ENCODE peak calls at places on chromosome 15, in four cellular contexts. C, I, T and J are unnamed samples.
A peak's percentile ranks its signal among the peaks of the same experiment; 100 is the strongest.

GRCh38 chr15:75238150-75238549 is 20.0 kb upstream of the GOLGA6C start:
- DNase-seq in C (no peak), T (no peak), I (no peak), J (no peak)

GRCh38 chr15:94119923-94120775 is 111.2 kb upstream of the MCTP2 start:
- DNase-seq in T (peak; percentile 75), C (peak; percentile 91), I (peak; percentile 65), J (peak; percentile 81)

GRCh38 chr15:39997031-39997430 is 42.0 kb downstream of the SRP14 start:
- DNase-seq in I (no peak), C (no peak), T (no peak), J (no peak)

GRCh38 chr15:101382544-101382943 is 87.5 kb upstream of the SNRPA1 start:
- DNase-seq in T (no peak), I (no peak), C (no peak), J (no peak)

GRCh38 chr15:39625856-39626255 is 45.0 kb downstream of the THBS1 start:
- DNase-seq in I (no peak), T (no peak), C (no peak), J (no peak)

GRCh38 chr15:99295840-99296239 is 44.6 kb downstream of the LRRC28 start:
- DNase-seq in T (no peak), C (no peak), I (no peak), J (no peak)

GRCh38 chr15:64864080-64864479 is 22.4 kb downstream of the PLEKHO2 start:
- DNase-seq in I (no peak), T (no peak), C (no peak), J (no peak)

GRCh38 chr15:89630974-89631901 is 24.0 kb downstream of the KIF7 start:
- DNase-seq in T (no peak), I (no peak), C (peak; percentile 18), J (no peak)

GRCh38 chr15:69046781-69047180 is 32.3 kb downstream of the NOX5 start:
- DNase-seq in I (no peak), C (no peak), T (no peak), J (no peak)

GRCh38 chr15:65392368-65392767 is 14.6 kb upstream of the IGDCC3 start:
- DNase-seq in I (no peak), T (no peak), C (no peak), J (no peak)

GRCh38 chr15:32819406-32819930 is 101.7 kb downstream of the GREM1 start:
- DNase-seq in I (no peak), C (no peak), T (no peak), J (no peak)

GRCh38 chr15:58330836-58331561 is 100.8 kb upstream of the LIPC start:
- DNase-seq in I (no peak), C (peak; percentile 31), T (peak; percentile 18), J (no peak)

GRCh38 chr15:75043509-75044257 is 20.3 kb downstream of the PPCDC start:
- DNase-seq in I (peak; percentile 84), C (no peak), T (peak; percentile 18), J (peak; percentile 88)

GRCh38 chr15:64950888-64951287 is 38.8 kb downstream of the SPG21 start:
- DNase-seq in T (no peak), C (no peak), I (no peak), J (no peak)

GRCh38 chr15:39624806-39625205 is 43.9 kb downstream of the THBS1 start:
- DNase-seq in T (no peak), C (no peak), I (peak; percentile 77), J (peak; percentile 60)

GRCh38 chr15:58243083-58243482 is 104.9 kb downstream of the AQP9 start:
- DNase-seq in C (no peak), T (no peak), I (no peak), J (no peak)

GRCh38 chr15:64343841-64344240 is 12.1 kb downstream of the CSNK1G1 start:
- DNase-seq in C (no peak), I (no peak), T (no peak), J (no peak)

GRCh38 chr15:70049115-70049514 is 48.6 kb downstream of the TLE3 start:
- DNase-seq in I (no peak), C (no peak), T (no peak), J (no peak)

DNA sequence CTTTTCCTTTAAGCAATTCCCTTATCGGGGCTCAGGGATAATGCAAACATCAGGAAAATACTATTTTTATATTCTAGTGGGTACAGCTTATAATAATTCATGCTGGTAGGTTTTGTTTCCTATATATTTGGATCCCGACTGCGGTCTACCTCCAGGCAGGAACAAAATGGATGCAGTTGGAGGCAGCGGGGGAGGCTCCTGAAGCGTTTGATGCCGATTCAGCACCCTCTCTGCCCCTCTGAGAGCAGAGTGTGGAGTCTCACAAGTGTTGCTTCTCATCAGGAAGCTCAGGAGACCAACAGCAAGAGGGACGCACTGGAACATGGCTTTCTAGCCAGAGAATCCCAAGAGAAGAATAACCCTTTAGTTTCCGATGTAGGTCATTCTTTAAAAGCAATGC is 104.9 kb downstream of the RORA start:
- DNase-seq in I (no peak), C (no peak), T (no peak), J (no peak)
- H3K27me3 ChIP-seq in I (no peaks in the 10 kb centered on the region), C (no peaks in the 10 kb centered on the region), T (no peaks in the 10 kb centered on the region), J (no peaks in the 10 kb centered on the region)

DNA sequence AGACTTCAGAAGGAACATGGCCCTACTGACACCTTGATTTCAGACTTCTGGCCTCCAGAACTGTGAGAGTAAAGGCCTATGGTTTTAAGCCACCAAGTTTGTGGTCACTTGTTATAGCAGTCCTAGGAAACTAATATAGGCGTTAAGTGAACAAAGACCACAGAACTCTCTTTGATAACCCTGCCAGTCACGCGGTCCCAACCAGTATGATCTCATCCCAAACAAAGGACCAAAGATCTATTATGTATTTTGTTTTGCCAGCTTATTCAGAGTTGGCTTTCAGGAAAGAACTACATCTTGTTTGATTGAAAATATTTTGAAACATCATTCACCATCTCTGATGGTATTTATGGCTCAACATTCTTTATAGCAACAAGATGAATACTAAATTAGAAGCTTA is 294.4 kb upstream of the SLCO3A1 start:
- DNase-seq in T (no peak), I (no peak), C (no peak), J (no peak)
- H3K36me3 ChIP-seq in T (no peaks in the 10 kb centered on the region), I (no peaks in the 10 kb centered on the region), C (no peaks in the 10 kb centered on the region), J (no peaks in the 10 kb centered on the region)

DNA sequence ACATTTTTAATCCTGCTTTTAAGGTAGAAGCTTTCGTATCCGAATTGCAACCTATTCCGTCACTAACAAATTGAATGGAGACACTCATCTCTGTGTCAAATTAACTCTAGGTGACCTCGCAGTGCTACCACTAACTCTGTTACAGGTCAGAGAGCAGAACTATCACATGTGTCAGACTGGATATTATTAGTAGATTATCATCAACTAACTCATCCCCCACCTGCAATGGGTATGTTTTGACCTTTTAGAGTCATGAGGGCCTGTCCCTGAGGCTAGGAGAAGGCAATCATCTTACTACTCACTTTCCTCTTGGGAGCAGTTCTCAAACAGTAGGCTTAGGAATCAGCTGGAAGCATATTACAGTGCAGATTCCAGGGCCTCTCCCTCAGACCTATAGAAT is 2.0 kb downstream of the GLDN start:
- DNase-seq in T (no peak), C (no peak), I (no peak), J (no peak)
- H3K27me3 ChIP-seq in T (no peaks in the 10 kb centered on the region), C (peaks cover 17% of the 10 kb centered on the region), I (peaks cover 8% of the 10 kb centered on the region), J (peaks cover 8% of the 10 kb centered on the region)

DNA sequence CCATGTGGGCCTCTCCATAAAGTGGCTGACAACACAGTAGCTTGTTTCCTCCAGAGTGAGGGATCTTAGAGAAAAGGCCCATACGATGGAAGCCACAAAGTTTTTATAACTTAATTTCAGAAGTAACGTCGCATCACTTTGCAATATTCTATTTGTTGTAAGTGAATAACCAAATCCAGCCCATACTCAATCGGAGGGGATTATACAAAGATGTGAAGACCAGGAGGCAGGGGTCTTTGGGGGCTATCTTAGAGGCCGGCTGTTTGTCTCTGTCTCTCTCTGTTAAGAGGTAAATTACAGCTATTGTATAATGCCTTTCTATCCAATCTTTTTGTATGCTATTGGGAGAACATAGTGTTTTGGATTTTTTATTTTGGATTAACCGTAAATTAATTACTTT is 9.1 kb downstream of the ARIH1 start:
- DNase-seq in I (no peak), T (no peak), C (no peak), J (no peak)
- H3K36me3 ChIP-seq in I (no peaks in the 10 kb centered on the region), T (no peaks in the 10 kb centered on the region), C (no peaks in the 10 kb centered on the region), J (no peaks in the 10 kb centered on the region)

GRCh38 chr15:45634442-45635190 is at the start of gene SQOR:
- DNase-seq in C (peak; percentile 51), I (peak; percentile 94), T (peak; percentile 51), J (peak; percentile 92)
- H3K27me3 ChIP-seq in C (peaks cover 9% of the 10 kb centered on the region), I (no peaks in the 10 kb centered on the region), T (no peaks in the 10 kb centered on the region), J (no peaks in the 10 kb centered on the region)

DNA sequence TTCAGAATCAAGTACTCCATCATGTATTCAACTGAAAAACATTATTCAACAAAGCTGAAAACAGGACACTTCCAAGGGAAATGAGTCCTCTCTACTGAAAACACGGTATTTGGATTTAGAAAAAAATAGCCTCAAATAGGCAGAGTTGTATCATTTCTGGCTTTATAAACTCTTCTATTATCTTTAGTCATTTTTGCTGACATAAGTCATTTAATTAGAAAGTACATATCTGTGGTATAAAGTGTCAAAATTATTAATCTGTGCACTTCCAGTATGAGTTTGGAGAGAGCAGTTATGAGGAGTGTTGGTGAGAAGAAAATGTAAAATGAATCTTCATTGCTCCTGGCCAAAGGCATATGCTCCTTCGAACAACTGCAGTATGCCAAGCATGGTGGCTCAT is 59.3 kb downstream of the INO80 start:
- DNase-seq in T (no peak), I (no peak), C (no peak), J (no peak)
- H3K36me3 ChIP-seq in T (peaks cover 2% of the 10 kb centered on the region), I (peaks cover 10% of the 10 kb centered on the region), C (peaks cover 10% of the 10 kb centered on the region), J (peaks cover 24% of the 10 kb centered on the region)

GRCh38 chr15:41502787-41503668 is 9.4 kb downstream of the ITPKA start:
- DNase-seq in C (peak; percentile 50), I (no peak), T (no peak), J (no peak)
- H3K27me3 ChIP-seq in C (peaks cover 48% of the 10 kb centered on the region), I (peaks cover 11% of the 10 kb centered on the region), T (no peaks in the 10 kb centered on the region), J (peaks cover 5% of the 10 kb centered on the region)

DNA sequence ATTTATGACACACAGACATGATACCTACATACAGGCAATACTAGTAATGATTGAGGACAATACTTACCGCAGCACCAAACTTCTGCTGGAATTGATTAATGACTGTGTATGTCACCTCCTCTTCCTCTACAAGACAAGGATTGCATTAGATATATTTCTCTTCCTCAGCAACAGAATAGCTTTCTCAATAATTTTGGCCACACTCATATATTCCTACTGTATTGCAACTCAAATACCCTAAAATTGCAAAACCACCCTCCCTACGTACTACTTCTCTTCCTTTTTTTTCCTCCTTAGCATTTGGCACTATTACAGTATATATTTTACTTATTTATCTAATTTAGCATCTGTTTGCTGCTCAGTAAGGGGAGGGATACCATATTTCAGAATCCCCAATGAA is 14.8 kb downstream of the EXD1 start:
- DNase-seq in I (no peak), T (no peak), C (no peak), J (no peak)
- H3K36me3 ChIP-seq in I (no peaks in the 10 kb centered on the region), T (no peaks in the 10 kb centered on the region), C (no peaks in the 10 kb centered on the region), J (no peaks in the 10 kb centered on the region)

GRCh38 chr15:73685981-73686380 is 1.8 kb downstream of the CD276 start:
- DNase-seq in C (no peak), T (no peak), I (no peak), J (no peak)
- H3K27me3 ChIP-seq in C (no peaks in the 10 kb centered on the region), T (no peaks in the 10 kb centered on the region), I (no peaks in the 10 kb centered on the region), J (no peaks in the 10 kb centered on the region)

DNA sequence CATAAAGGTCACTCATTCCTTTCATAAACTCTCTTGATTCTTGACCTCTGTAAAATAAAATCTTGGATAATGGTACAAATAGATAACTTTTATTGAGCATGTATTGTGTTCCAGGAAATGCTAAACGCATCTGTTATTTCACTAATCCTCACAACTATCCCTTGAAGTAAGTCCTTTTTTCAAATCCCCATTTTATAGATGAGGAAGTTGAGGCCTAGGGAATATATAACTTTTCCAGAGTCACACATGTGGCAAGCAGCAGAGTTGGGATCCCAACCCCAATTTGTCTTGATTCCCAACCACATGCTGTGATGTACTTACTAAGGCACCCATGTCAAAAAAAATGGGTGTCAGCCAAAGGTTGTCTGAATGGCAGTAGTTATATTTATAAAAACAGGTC is 6.3 kb downstream of the VPS39 start:
- DNase-seq in C (no peak), I (no peak), T (no peak), J (no peak)
- H3K36me3 ChIP-seq in C (no peaks in the 10 kb centered on the region), I (no peaks in the 10 kb centered on the region), T (peaks cover 1% of the 10 kb centered on the region), J (peaks cover 6% of the 10 kb centered on the region)